ENCODE peak calls at places on chromosome 1, in seven cellular contexts. G is left lobe of liver; T is GM18507; H is kidney tubule cell; B is NCI-H1436; Q is stimulated activated CD8-positive, alpha-beta memory T cell treated with anti-CD3 and anti-CD28 coated beads, Interleukin-2, amount 100 ng/mL, for 48 hours; A is fibroblast of mammary gland. V is an unnamed sample.

GRCh38 chr1:50110656-50111055 is 1.9 kb downstream of the ELAVL4 start:
- DNase-seq in B (peak), H (no peak), Q (no peak), T (no peak), G (no peak), A (no peak), V (no peak)

GRCh38 chr1:62529227-62529626 is 68.1 kb upstream of the ANGPTL3 start:
- DNase-seq in A (no peak), G (no peak), Q (no peak), H (no peak), T (no peak), B (no peak), V (no peak)

GRCh38 chr1:222813866-222814535 is 838 bp upstream of the DISP1 start:
- DNase-seq in B (no peak), H (peak), T (no peak), Q (no peak), A (peak), G (no peak), V (no peak)

GRCh38 chr1:30365596-30365995 is 357.8 kb downstream of the MATN1 start:
- DNase-seq in T (no peak), A (no peak), Q (no peak), G (no peak), H (no peak), B (no peak), V (no peak)

GRCh38 chr1:151056149-151056548 is 3.3 kb downstream of the CDC42SE1 start:
- DNase-seq in A (no peak), G (no peak), H (no peak), T (no peak), B (no peak), Q (no peak), V (no peak)

GRCh38 chr1:50793521-50793920 is 166.5 kb downstream of the FAF1 start:
- DNase-seq in Q (no peak), T (no peak), G (no peak), A (no peak), H (no peak), B (no peak), V (no peak)

GRCh38 chr1:170661646-170662411 is 2.1 kb upstream of the PRRX1 start:
- DNase-seq in H (no peak), Q (no peak), T (no peak), G (no peak), A (peak), B (no peak), V (no peak)

GRCh38 chr1:22238356-22239224 is 95.7 kb upstream of the WNT4 start:
- DNase-seq in B (no peak), H (no peak), T (no peak), G (no peak), Q (no peak), A (no peak), V (no peak)

GRCh38 chr1:8321612-8322011 is 3.7 kb downstream of the SLC45A1 start:
- DNase-seq in G (no peak), H (no peak), Q (no peak), A (no peak), B (no peak), T (no peak), V (no peak)

GRCh38 chr1:213987876-213988638 is at the start of gene PROX1:
- DNase-seq in H (peak), A (peak), G (peak), T (no peak), Q (no peak), B (peak), V (peak)

GRCh38 chr1:51623450-51623849 is 6.6 kb downstream of the OSBPL9 start:
- DNase-seq in H (no peak), B (no peak), A (no peak), G (no peak), T (no peak), Q (no peak), V (no peak)

GRCh38 chr1:212035835-212036605 is 472 bp downstream of the DTL start:
- DNase-seq in T (no peak), B (peak), H (no peak), G (no peak), A (no peak), Q (peak), V (no peak)

GRCh38 chr1:241985787-241986186 is 13.1 kb downstream of the MAP1LC3C start:
- DNase-seq in G (peak), H (peak), Q (no peak), T (no peak), B (peak), A (peak), V (peak)

GRCh38 chr1:28246427-28246832 is 10.5 kb downstream of the ATP5IF1 start:
- DNase-seq in B (no peak), G (no peak), T (no peak), A (peak), Q (no peak), H (peak), V (no peak)

GRCh38 chr1:175536369-175536768 is 207.0 kb downstream of the TNR start:
- DNase-seq in B (no peak), T (no peak), H (peak), Q (no peak), G (no peak), A (no peak), V (no peak)

GRCh38 chr1:94350350-94350924 is 67.8 kb upstream of the ABCD3 start:
- DNase-seq in H (no peak), A (no peak), Q (no peak), B (no peak), G (peak), T (no peak), V (no peak)

GRCh38 chr1:52880226-52880625 is 37.7 kb downstream of the ZYG11A start:
- DNase-seq in H (no peak), A (no peak), G (no peak), Q (no peak), B (no peak), T (no peak), V (no peak)